ENCODE peak calls at places on chromosomes 2 and 18, in four cellular contexts. One of them, this sample, is unnamed.

GRCh38 chr2:158529379-158530110 is 72.8 kb downstream of the PKP4 start:
- DNase-seq in DMS79: no peak
- DNase-seq in erythroblast: no peak
- DNase-seq in EH: peak
- DNase-seq in this sample: no peak

GRCh38 chr2:109217362-109218086 is 88.5 kb downstream of the SH3RF3 start:
- DNase-seq in DMS79: no peak
- DNase-seq in erythroblast: no peak
- DNase-seq in EH: peak
- DNase-seq in this sample: no peak

GRCh38 chr2:28277466-28277865 is 115.2 kb upstream of the FOSL2 start:
- DNase-seq in DMS79: peak
- DNase-seq in erythroblast: no peak
- DNase-seq in EH: no peak
- DNase-seq in this sample: no peak

GRCh38 chr2:147594038-147594437 is 250.8 kb upstream of the ACVR2A start:
- DNase-seq in DMS79: no peak
- DNase-seq in erythroblast: no peak
- DNase-seq in EH: no peak
- DNase-seq in this sample: no peak

GRCh38 chr18:45805551-45805950 is 19.9 kb upstream of the SIGLEC15 start:
- DNase-seq in DMS79: no peak
- DNase-seq in erythroblast: no peak
- DNase-seq in EH: no peak
- DNase-seq in this sample: no peak

GRCh38 chr2:15107137-15107536 is 454.0 kb downstream of the NBAS start:
- DNase-seq in DMS79: no peak
- DNase-seq in erythroblast: no peak
- DNase-seq in EH: no peak
- DNase-seq in this sample: no peak

GRCh38 chr18:7177131-7177744 is 53.7 kb upstream of the LRRC30 start:
- DNase-seq in DMS79: no peak
- DNase-seq in erythroblast: peak
- DNase-seq in EH: peak
- DNase-seq in this sample: peak

GRCh38 chr18:63155910-63156773 is 163.4 kb downstream of the BCL2 start:
- DNase-seq in DMS79: peak
- DNase-seq in erythroblast: no peak
- DNase-seq in EH: no peak
- DNase-seq in this sample: no peak

GRCh38 chr2:227824711-227825110 is 11.1 kb downstream of the CCL20 start:
- DNase-seq in DMS79: no peak
- DNase-seq in erythroblast: no peak
- DNase-seq in EH: no peak
- DNase-seq in this sample: no peak

GRCh38 chr18:35624140-35624539 is 42.6 kb downstream of the GALNT1 start:
- DNase-seq in DMS79: no peak
- DNase-seq in erythroblast: no peak
- DNase-seq in EH: no peak
- DNase-seq in this sample: no peak

GRCh38 chr2:152874955-152875354 is 156.5 kb downstream of the ARL6IP6 start:
- DNase-seq in DMS79: no peak
- DNase-seq in erythroblast: no peak
- DNase-seq in EH: peak
- DNase-seq in this sample: no peak

GRCh38 chr2:47402805-47403691 is at the start of gene MSH2:
- DNase-seq in DMS79: peak
- DNase-seq in erythroblast: peak
- DNase-seq in EH: peak
- DNase-seq in this sample: peak

GRCh38 chr2:194166818-194167217 is 1490.2 kb upstream of the SLC39A10 start:
- DNase-seq in DMS79: no peak
- DNase-seq in erythroblast: peak
- DNase-seq in EH: peak
- DNase-seq in this sample: peak

GRCh38 chr2:37364351-37364750 is 19.9 kb downstream of the QPCT start:
- DNase-seq in DMS79: no peak
- DNase-seq in erythroblast: no peak
- DNase-seq in EH: no peak
- DNase-seq in this sample: no peak

GRCh38 chr2:37188570-37188969 is at the start of gene SULT6B1:
- DNase-seq in DMS79: no peak
- DNase-seq in erythroblast: no peak
- DNase-seq in EH: no peak
- DNase-seq in this sample: no peak

This sample was measured in K562.